ENCODE peak calls at places on chromosomes 2 and 18, in five cellular contexts. Y is AG04450, I is fibroblast of mammary gland, U is dorsolateral prefrontal cortex, D is body of pancreas. R is an unnamed sample.

GRCh38 chr2:134127496-134127895 is 126.4 kb upstream of the MGAT5 start:
- DNase-seq in Y (no peak), I (no peak), U (no peak), D (no peak), R (no peak)

GRCh38 chr2:132977812-132978529 is 308.0 kb upstream of the LYPD1 start:
- DNase-seq in Y (peak), I (peak), U (no peak), D (no peak), R (peak)

GRCh38 chr18:79548986-79549637 is 130.5 kb upstream of the CTDP1 start:
- DNase-seq in Y (no peak), I (no peak), U (no peak), D (no peak), R (no peak)

GRCh38 chr2:121471571-121472464 is 58.9 kb upstream of the RNU4ATAC start:
- DNase-seq in Y (peak), I (peak), U (no peak), D (no peak), R (peak)

GRCh38 chr2:142741764-142742269 is 135.6 kb upstream of the KYNU start:
- DNase-seq in Y (no peak), I (peak), U (no peak), D (no peak), R (no peak)

GRCh38 chr2:36520431-36520830 is 77.5 kb downstream of the FEZ2 start:
- DNase-seq in Y (no peak), I (no peak), U (no peak), D (no peak), R (no peak)

GRCh38 chr2:9681427-9681817 is 50.6 kb upstream of the YWHAQ start:
- DNase-seq in Y (no peak), I (no peak), U (no peak), D (no peak), R (no peak)

GRCh38 chr2:21054011-21054410 is 10.1 kb upstream of the APOB start:
- DNase-seq in Y (no peak), I (no peak), U (no peak), D (no peak), R (no peak)

GRCh38 chr2:204574473-204574872 is 29.2 kb downstream of the PARD3B start:
- DNase-seq in Y (no peak), I (no peak), U (no peak), D (no peak), R (no peak)

GRCh38 chr18:70263336-70263735 is 25.5 kb upstream of the SOCS6 start:
- DNase-seq in Y (no peak), I (no peak), U (no peak), D (no peak), R (no peak)
- TF ChIP-seq CTCF in Y (no peak), I (no peak), U (no peak), D (no peak), R (no peak)

DNA sequence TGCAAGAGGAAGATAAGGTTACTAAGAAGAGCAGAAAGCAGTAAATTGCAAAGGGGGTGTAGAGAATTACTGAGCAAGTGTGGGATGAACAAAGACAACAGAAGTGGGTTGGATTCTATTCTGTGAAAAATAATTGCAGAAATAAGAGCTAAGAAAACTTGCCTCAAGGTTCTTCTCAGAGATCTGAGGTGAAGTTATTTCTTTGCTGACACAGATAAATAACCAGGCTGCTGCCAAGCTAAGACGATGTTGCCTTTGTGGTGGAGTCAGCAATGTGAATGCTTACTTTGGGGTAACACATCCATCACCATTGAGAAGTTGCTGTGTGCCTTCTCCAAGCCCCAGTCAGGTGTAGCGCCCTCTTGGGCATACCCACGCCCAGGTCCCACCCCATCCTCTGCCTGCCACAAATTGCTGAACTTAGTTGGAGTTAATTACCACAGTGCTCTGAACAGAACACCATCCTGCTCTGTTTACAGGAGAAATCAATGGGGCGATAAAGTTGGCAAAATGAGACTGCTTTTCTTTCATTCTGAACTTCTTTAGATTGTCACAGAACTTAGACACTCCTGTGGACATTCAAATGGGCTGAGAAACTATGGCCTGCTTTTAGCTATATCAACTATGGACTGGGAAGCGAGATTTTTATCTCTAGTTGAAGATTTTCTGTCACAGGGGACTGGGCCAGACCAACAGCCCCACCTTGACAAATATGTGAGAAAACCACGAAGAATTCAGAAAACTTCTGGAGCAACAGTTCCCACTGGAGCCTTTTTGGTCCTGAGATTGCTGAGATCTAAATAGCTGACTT is 283.6 kb downstream of the TMX3 start:
- DNase-seq in Y (no peak), I (no peak), U (no peak), D (no peak), R (peak)
- TF ChIP-seq CTCF in Y (no peak), I (no peak), U (no peak), D (no peak), R (no peak)

GRCh38 chr2:228699400-228699799 is 517.9 kb upstream of the SPHKAP start:
- DNase-seq in Y (no peak), I (peak), U (no peak), D (no peak), R (peak)
- TF ChIP-seq CTCF in Y (peak), I (peak), U (peak), D (peak), R (peak)

GRCh38 chr2:18745431-18746272 is 156.3 kb upstream of the NT5C1B start:
- DNase-seq in Y (no peak), I (no peak), U (no peak), D (no peak), R (no peak)

GRCh38 chr2:18740428-18740827 is 151.1 kb upstream of the NT5C1B start:
- DNase-seq in Y (no peak), I (peak), U (no peak), D (no peak), R (no peak)

GRCh38 chr2:18741888-18742287 is 152.5 kb upstream of the NT5C1B start:
- DNase-seq in Y (peak), I (no peak), U (no peak), D (no peak), R (no peak)

GRCh38 chr2:18742382-18742781 is 153.0 kb upstream of the NT5C1B start:
- DNase-seq in Y (no peak), I (no peak), U (no peak), D (no peak), R (no peak)
- TF ChIP-seq CTCF in Y (peak), I (peak), U (no peak), D (no peak), R (peak)

GRCh38 chr2:119225926-119226325 is 2.3 kb downstream of the STEAP3 start:
- DNase-seq in Y (no peak), I (no peak), U (no peak), D (no peak), R (no peak)

GRCh38 chr2:119227346-119227745 is 3.7 kb downstream of the STEAP3 start:
- DNase-seq in Y (no peak), I (peak), U (no peak), D (no peak), R (peak)

GRCh38 chr2:119223521-119224390 is at the start of gene STEAP3:
- DNase-seq in Y (no peak), I (peak), U (no peak), D (peak), R (peak)

GRCh38 chr2:119224391-119224972 is 848 bp downstream of the STEAP3 start:
- DNase-seq in Y (no peak), I (no peak), U (no peak), D (no peak), R (no peak)

DNA sequence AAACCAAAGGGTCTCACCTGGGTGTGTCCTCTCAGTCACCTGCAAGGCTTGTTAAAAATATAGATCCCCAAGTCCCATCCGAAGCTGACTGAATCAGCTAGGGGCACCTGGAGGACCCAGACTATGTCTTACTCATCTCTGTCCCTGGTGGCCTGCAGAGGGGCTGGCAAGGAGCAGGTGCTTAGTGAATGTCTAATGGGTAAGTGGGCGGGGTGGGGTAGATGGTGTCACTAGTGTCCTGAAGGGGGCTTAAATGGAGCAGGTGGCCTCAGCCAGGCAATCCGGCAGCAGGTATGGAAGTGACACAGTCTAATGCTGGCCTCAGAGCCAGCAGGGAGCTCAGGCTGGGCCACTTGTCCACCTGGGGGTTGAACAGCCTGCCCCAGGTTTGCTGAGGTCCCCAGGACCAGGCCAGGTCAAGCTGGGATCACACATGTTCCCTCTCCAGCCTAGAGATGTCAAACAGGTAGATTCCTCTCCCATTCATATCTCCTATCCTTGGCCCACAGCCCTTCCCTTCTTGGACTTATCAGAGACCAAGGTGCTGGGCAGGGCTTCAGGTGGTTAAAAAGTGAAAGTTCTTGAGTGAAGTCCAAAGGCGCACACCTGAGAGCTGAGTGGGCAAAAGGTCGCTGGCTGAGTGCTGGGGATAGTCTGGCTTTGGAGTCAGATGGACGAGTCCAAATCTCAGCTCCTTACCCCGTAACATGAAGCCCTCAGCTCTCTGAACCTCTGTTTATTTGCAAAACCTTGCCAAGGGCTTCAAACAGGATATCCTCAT is 1.6 kb downstream of the STEAP3 start:
- DNase-seq in Y (no peak), I (no peak), U (no peak), D (peak), R (no peak)
- TF ChIP-seq CTCF in Y (no peak), I (no peak), U (no peak), D (no peak), R (no peak)

DNA sequence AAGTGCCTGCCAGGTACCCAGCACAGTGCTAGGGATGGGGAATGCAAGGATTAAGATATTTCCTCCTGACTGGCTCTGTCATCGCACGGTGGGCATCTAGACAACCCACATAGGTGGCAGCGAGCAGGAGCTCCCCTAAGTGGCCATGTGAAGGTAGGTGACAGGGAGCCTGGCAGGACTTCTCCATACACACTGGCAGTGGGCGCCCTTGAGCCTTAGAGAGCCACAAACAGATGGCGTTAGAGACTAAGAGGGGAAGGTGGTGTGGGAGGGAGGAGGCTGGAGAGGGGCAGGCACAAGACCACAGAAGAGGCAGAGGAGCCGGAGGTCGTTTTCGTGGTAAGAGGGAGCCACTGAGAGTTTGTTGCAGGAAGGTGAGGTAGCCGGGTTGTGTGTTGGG is 15.2 kb downstream of the PRELID3A start:
- DNase-seq in Y (no peak), I (no peak), U (peak), D (no peak), R (no peak)
- TF ChIP-seq CTCF in Y (no peak), I (no peak), U (no peak), D (no peak), R (no peak)